ENCODE peak calls at places on chromosome 19, in ten cellular contexts. One of them, this sample, is unnamed.

GRCh38 chr19:48319647-48320537 is 5.5 kb upstream of the EMP3 start:
- DNase-seq in PC-9: peak; percentile 90
- DNase-seq in GM23338: peak; percentile 95
- DNase-seq in kidney epithelial cell: no peak
- DNase-seq in upper lobe of left lung: peak; percentile 91
- DNase-seq in mucosa of descending colon: peak; percentile 83
- DNase-seq in mammary epithelial cell: peak; percentile 63
- DNase-seq in K562: peak; percentile 73
- DNase-seq in choroid plexus epithelial cell: peak; percentile 85
- DNase-seq in heart right ventricle: peak; percentile 86
- DNase-seq in this sample: peak; percentile 88

GRCh38 chr19:56261145-56261544 is 11.4 kb upstream of the EDDM13 start:
- DNase-seq in PC-9: no peak
- DNase-seq in GM23338: no peak
- DNase-seq in kidney epithelial cell: no peak
- DNase-seq in upper lobe of left lung: no peak
- DNase-seq in mucosa of descending colon: no peak
- DNase-seq in mammary epithelial cell: no peak
- DNase-seq in K562: no peak
- DNase-seq in choroid plexus epithelial cell: no peak
- DNase-seq in heart right ventricle: no peak
- DNase-seq in this sample: no peak

GRCh38 chr19:57870225-57870624 is 18.6 kb downstream of the ZNF814 start:
- DNase-seq in PC-9: no peak
- DNase-seq in GM23338: no peak
- DNase-seq in kidney epithelial cell: no peak
- DNase-seq in upper lobe of left lung: no peak
- DNase-seq in mucosa of descending colon: no peak
- DNase-seq in mammary epithelial cell: no peak
- DNase-seq in K562: no peak
- DNase-seq in choroid plexus epithelial cell: no peak
- DNase-seq in heart right ventricle: no peak
- DNase-seq in this sample: no peak

GRCh38 chr19:13579388-13580060 is 73.2 kb upstream of the CACNA1A start:
- DNase-seq in PC-9: no peak
- DNase-seq in GM23338: peak; percentile 30
- DNase-seq in kidney epithelial cell: no peak
- DNase-seq in upper lobe of left lung: no peak
- DNase-seq in mucosa of descending colon: no peak
- DNase-seq in mammary epithelial cell: no peak
- DNase-seq in K562: peak; percentile 33
- DNase-seq in choroid plexus epithelial cell: no peak
- DNase-seq in heart right ventricle: no peak
- DNase-seq in this sample: no peak

GRCh38 chr19:17304386-17305047 is 1.2 kb upstream of the MRPL34 start:
- DNase-seq in PC-9: no peak
- DNase-seq in GM23338: no peak
- DNase-seq in kidney epithelial cell: no peak
- DNase-seq in upper lobe of left lung: no peak
- DNase-seq in mucosa of descending colon: no peak
- DNase-seq in mammary epithelial cell: no peak
- DNase-seq in K562: no peak
- DNase-seq in choroid plexus epithelial cell: no peak
- DNase-seq in heart right ventricle: no peak
- DNase-seq in this sample: peak; percentile 55

GRCh38 chr19:45598267-45599011 is 3.6 kb downstream of the GPR4 start:
- DNase-seq in PC-9: no peak
- DNase-seq in GM23338: no peak
- DNase-seq in kidney epithelial cell: no peak
- DNase-seq in upper lobe of left lung: no peak
- DNase-seq in mucosa of descending colon: no peak
- DNase-seq in mammary epithelial cell: no peak
- DNase-seq in K562: no peak
- DNase-seq in choroid plexus epithelial cell: peak; percentile 6
- DNase-seq in heart right ventricle: no peak
- DNase-seq in this sample: no peak

GRCh38 chr19:3096902-3097326 is 2.8 kb downstream of the GNA11 start:
- DNase-seq in PC-9: no peak
- DNase-seq in GM23338: no peak
- DNase-seq in kidney epithelial cell: no peak
- DNase-seq in upper lobe of left lung: peak; percentile 43
- DNase-seq in mucosa of descending colon: peak; percentile 62
- DNase-seq in mammary epithelial cell: no peak
- DNase-seq in K562: no peak
- DNase-seq in choroid plexus epithelial cell: no peak
- DNase-seq in heart right ventricle: no peak
- DNase-seq in this sample: no peak

GRCh38 chr19:46116121-46116520 is 8.4 kb downstream of the IGFL3 start:
- DNase-seq in PC-9: no peak
- DNase-seq in GM23338: no peak
- DNase-seq in kidney epithelial cell: no peak
- DNase-seq in upper lobe of left lung: no peak
- DNase-seq in mucosa of descending colon: no peak
- DNase-seq in mammary epithelial cell: peak; percentile 27
- DNase-seq in K562: no peak
- DNase-seq in choroid plexus epithelial cell: no peak
- DNase-seq in heart right ventricle: no peak
- DNase-seq in this sample: no peak

GRCh38 chr19:47445937-47446402 is 25.7 kb downstream of the SLC8A2 start:
- DNase-seq in PC-9: peak; percentile 33
- DNase-seq in GM23338: peak; percentile 67
- DNase-seq in kidney epithelial cell: no peak
- DNase-seq in upper lobe of left lung: peak; percentile 84
- DNase-seq in mucosa of descending colon: peak; percentile 76
- DNase-seq in mammary epithelial cell: no peak
- DNase-seq in K562: peak; percentile 76
- DNase-seq in choroid plexus epithelial cell: no peak
- DNase-seq in heart right ventricle: no peak
- DNase-seq in this sample: peak; percentile 35

GRCh38 chr19:16459680-16460079 is 12.1 kb downstream of the EPS15L1 start:
- DNase-seq in PC-9: no peak
- DNase-seq in GM23338: no peak
- DNase-seq in kidney epithelial cell: no peak
- DNase-seq in upper lobe of left lung: no peak
- DNase-seq in mucosa of descending colon: no peak
- DNase-seq in mammary epithelial cell: no peak
- DNase-seq in K562: no peak
- DNase-seq in choroid plexus epithelial cell: no peak
- DNase-seq in heart right ventricle: no peak
- DNase-seq in this sample: no peak

GRCh38 chr19:41296323-41296935 is 13.5 kb upstream of the CCDC97 start:
- DNase-seq in PC-9: peak; percentile 46
- DNase-seq in GM23338: no peak
- DNase-seq in kidney epithelial cell: no peak
- DNase-seq in upper lobe of left lung: no peak
- DNase-seq in mucosa of descending colon: no peak
- DNase-seq in mammary epithelial cell: peak; percentile 91
- DNase-seq in K562: no peak
- DNase-seq in choroid plexus epithelial cell: no peak
- DNase-seq in heart right ventricle: no peak
- DNase-seq in this sample: no peak

GRCh38 chr19:2345794-2346663 is 14.0 kb upstream of the TMPRSS9 start:
- DNase-seq in PC-9: peak; percentile 35
- DNase-seq in GM23338: no peak
- DNase-seq in kidney epithelial cell: no peak
- DNase-seq in upper lobe of left lung: peak; percentile 82
- DNase-seq in mucosa of descending colon: peak; percentile 87
- DNase-seq in mammary epithelial cell: no peak
- DNase-seq in K562: peak; percentile 85
- DNase-seq in choroid plexus epithelial cell: peak; percentile 41
- DNase-seq in heart right ventricle: no peak
- DNase-seq in this sample: peak; percentile 67

DNA sequence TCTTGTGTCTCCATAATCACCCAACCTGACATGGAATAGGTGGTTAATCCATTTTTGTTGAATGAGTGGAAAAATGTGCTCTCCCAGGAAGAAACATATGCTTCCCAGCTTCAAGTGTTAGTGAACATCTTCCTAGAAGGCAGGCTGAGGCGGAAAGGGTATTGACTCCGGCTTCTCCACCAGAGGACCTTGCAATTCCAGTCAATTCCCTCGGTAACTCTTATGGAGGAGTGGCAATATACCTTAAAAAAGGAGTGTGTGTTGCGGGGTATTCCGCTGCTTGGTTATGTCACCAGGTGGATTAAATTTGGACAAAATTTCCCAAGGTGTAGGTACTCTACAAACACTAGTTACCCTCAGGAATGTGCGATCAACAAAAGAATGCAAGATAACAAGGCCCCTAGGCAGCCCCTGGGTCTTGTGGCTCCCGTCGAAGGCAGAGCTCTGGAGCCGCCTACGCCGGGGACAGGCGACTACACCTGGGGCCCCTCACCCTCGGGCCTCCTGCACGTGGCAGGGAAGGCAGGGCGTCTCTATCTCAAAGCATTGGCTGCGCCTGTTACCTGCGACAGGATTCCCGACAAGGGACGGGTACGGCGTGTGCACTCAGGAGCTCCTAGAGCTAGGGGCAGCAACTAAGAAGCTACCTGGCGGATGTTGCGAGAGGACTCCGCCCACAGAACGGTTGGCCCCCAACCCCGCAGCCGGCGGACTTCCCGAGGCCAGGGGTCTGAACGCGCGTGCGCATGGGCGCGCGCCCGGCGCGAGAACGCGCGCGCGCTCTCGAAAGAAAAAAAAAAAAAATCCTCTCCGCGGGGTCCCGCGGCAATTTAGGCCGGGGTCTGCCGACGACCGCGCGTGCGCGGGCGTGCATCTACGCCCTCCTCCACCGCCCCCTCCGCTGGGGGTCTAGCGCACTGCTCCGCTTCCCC is at the start of gene WDR87:
- DNase-seq in PC-9: peak; percentile 71
- DNase-seq in GM23338: peak; percentile 94
- DNase-seq in kidney epithelial cell: no peak
- DNase-seq in upper lobe of left lung: peak; percentile 89
- DNase-seq in mucosa of descending colon: peak; percentile 80
- DNase-seq in mammary epithelial cell: peak; percentile 31
- DNase-seq in K562: peak; percentile 73
- DNase-seq in choroid plexus epithelial cell: peak; percentile 37
- DNase-seq in heart right ventricle: peak; percentile 33
- DNase-seq in this sample: peak; percentile 65
- TF ChIP-seq CTCF in PC-9: no peak
- TF ChIP-seq CTCF in GM23338: peak; percentile 31
- TF ChIP-seq CTCF in kidney epithelial cell: no peak
- TF ChIP-seq CTCF in upper lobe of left lung: no peak
- TF ChIP-seq CTCF in mucosa of descending colon: no peak
- TF ChIP-seq CTCF in mammary epithelial cell: no peak
- TF ChIP-seq CTCF in K562: no peak
- TF ChIP-seq CTCF in choroid plexus epithelial cell: peak; percentile 30
- TF ChIP-seq CTCF in heart right ventricle: no peak
- TF ChIP-seq CTCF in this sample: no peak

DNA sequence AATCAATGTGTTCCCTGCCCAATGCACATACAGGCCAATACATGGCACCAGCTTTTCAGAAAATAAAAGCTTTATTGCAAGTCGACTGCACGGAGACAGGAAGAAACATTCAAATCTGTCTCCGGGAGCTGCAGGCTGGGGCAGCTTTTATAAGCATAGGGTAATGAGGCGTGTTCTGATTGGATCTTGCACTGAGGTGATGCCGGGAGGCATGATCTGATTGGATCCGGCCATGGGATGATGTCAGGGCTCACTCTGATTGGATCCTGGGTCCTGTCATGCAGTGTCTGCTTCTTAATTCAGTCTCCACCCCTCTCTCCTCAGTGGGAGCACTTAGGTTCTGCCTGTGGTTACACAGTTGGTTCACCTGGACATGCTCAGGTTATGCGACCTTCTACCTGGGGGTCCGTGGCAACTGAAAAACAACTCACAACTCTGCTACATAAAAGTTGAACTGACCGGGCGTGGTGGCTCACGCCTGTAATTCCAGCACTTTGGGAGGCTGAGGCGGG is 11.8 kb upstream of the FBN3 start:
- DNase-seq in PC-9: no peak
- DNase-seq in GM23338: peak; percentile 64
- DNase-seq in kidney epithelial cell: no peak
- DNase-seq in upper lobe of left lung: no peak
- DNase-seq in mucosa of descending colon: no peak
- DNase-seq in mammary epithelial cell: peak; percentile 27
- DNase-seq in K562: peak; percentile 68
- DNase-seq in choroid plexus epithelial cell: peak; percentile 23
- DNase-seq in heart right ventricle: no peak
- DNase-seq in this sample: no peak
- TF ChIP-seq CTCF in PC-9: no peak
- TF ChIP-seq CTCF in GM23338: no peak
- TF ChIP-seq CTCF in kidney epithelial cell: no peak
- TF ChIP-seq CTCF in upper lobe of left lung: no peak
- TF ChIP-seq CTCF in mucosa of descending colon: no peak
- TF ChIP-seq CTCF in mammary epithelial cell: no peak
- TF ChIP-seq CTCF in K562: no peak
- TF ChIP-seq CTCF in choroid plexus epithelial cell: no peak
- TF ChIP-seq CTCF in heart right ventricle: no peak
- TF ChIP-seq CTCF in this sample: no peak

GRCh38 chr19:18439025-18439909 is 1.3 kb upstream of the ISYNA1 start:
- DNase-seq in PC-9: no peak
- DNase-seq in GM23338: peak; percentile 56
- DNase-seq in kidney epithelial cell: no peak
- DNase-seq in upper lobe of left lung: no peak
- DNase-seq in mucosa of descending colon: no peak
- DNase-seq in mammary epithelial cell: no peak
- DNase-seq in K562: no peak
- DNase-seq in choroid plexus epithelial cell: peak; percentile 84
- DNase-seq in heart right ventricle: no peak
- DNase-seq in this sample: no peak
- TF ChIP-seq CTCF in PC-9: no peak
- TF ChIP-seq CTCF in GM23338: no peak
- TF ChIP-seq CTCF in kidney epithelial cell: no peak
- TF ChIP-seq CTCF in upper lobe of left lung: no peak
- TF ChIP-seq CTCF in mucosa of descending colon: no peak
- TF ChIP-seq CTCF in mammary epithelial cell: no peak
- TF ChIP-seq CTCF in K562: no peak
- TF ChIP-seq CTCF in choroid plexus epithelial cell: peak; percentile 38
- TF ChIP-seq CTCF in heart right ventricle: no peak
- TF ChIP-seq CTCF in this sample: no peak

GRCh38 chr19:33998302-33998701 is 174.0 kb upstream of the LSM14A start:
- DNase-seq in PC-9: no peak
- DNase-seq in GM23338: peak; percentile 6
- DNase-seq in kidney epithelial cell: no peak
- DNase-seq in upper lobe of left lung: no peak
- DNase-seq in mucosa of descending colon: no peak
- DNase-seq in mammary epithelial cell: no peak
- DNase-seq in K562: no peak
- DNase-seq in choroid plexus epithelial cell: no peak
- DNase-seq in heart right ventricle: no peak
- DNase-seq in this sample: no peak

GRCh38 chr19:33998739-33999345 is 173.5 kb upstream of the LSM14A start:
- DNase-seq in PC-9: no peak
- DNase-seq in GM23338: no peak
- DNase-seq in kidney epithelial cell: no peak
- DNase-seq in upper lobe of left lung: no peak
- DNase-seq in mucosa of descending colon: no peak
- DNase-seq in mammary epithelial cell: no peak
- DNase-seq in K562: no peak
- DNase-seq in choroid plexus epithelial cell: peak; percentile 19
- DNase-seq in heart right ventricle: no peak
- DNase-seq in this sample: no peak

DNA sequence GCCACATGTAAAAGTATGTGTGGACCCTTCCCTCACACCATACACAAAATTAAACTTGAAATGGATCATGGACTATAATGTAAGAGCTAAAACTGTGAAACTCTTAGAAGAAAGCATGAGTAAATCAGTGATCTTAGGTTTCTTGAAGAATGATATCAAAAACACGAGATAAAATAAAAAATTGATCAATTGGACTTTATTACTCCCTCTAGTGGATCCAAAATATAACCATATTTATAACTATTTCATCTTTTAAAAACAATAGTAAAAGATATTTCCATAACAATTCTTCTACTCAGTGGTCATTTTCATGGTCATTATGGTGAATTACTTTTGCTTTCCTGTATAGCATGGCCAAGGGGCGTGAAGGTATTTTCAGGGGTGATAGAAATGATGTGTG is 174.6 kb upstream of the LSM14A start:
- DNase-seq in PC-9: no peak
- DNase-seq in GM23338: no peak
- DNase-seq in kidney epithelial cell: no peak
- DNase-seq in upper lobe of left lung: no peak
- DNase-seq in mucosa of descending colon: no peak
- DNase-seq in mammary epithelial cell: no peak
- DNase-seq in K562: no peak
- DNase-seq in choroid plexus epithelial cell: peak; percentile 5
- DNase-seq in heart right ventricle: no peak
- DNase-seq in this sample: no peak
- TF ChIP-seq CTCF in PC-9: peak; percentile 66
- TF ChIP-seq CTCF in GM23338: no peak
- TF ChIP-seq CTCF in kidney epithelial cell: no peak
- TF ChIP-seq CTCF in upper lobe of left lung: no peak
- TF ChIP-seq CTCF in mucosa of descending colon: no peak
- TF ChIP-seq CTCF in mammary epithelial cell: peak; percentile 15
- TF ChIP-seq CTCF in K562: no peak
- TF ChIP-seq CTCF in choroid plexus epithelial cell: peak; percentile 40
- TF ChIP-seq CTCF in heart right ventricle: no peak
- TF ChIP-seq CTCF in this sample: no peak

This sample was measured in pancreas.